ENCODE peak calls at places on chromosomes 7 and 10, in nine cellular contexts. X is hippocampal formation; T is H1; Z is RWPE1; B is SW 1271; G is HT-29; F is GM10248; W is left ventricle myocardium inferior; S is effector CD4-positive, alpha-beta T cell. L is an unnamed sample.

GRCh38 chr7:105319578-105319977 is 69.1 kb downstream of the SRPK2 start:
- DNase-seq in Z (no peak), G (no peak), S (no peak), F (no peak), W (no peak), B (no peak), T (no peak), X (no peak), L (no peak)

GRCh38 chr10:99203310-99203709 is 32.3 kb downstream of the HPSE2 start:
- DNase-seq in Z (no peak), B (no peak), X (no peak), S (no peak), F (no peak), T (no peak), G (no peak), W (no peak), L (no peak)

GRCh38 chr7:155558351-155558750 is 12.0 kb upstream of the CNPY1 start:
- DNase-seq in W (no peak), G (no peak), B (no peak), T (no peak), Z (no peak), S (no peak), X (no peak), F (no peak), L (no peak)

GRCh38 chr7:90580051-90580450 is 16.1 kb upstream of the CDK14 start:
- DNase-seq in G (no peak), B (no peak), T (no peak), X (no peak), W (no peak), S (no peak), Z (peak), F (no peak), L (no peak)

GRCh38 chr7:17234398-17235021 is 63.9 kb upstream of the AHR start:
- DNase-seq in X (peak), B (peak), Z (peak), T (no peak), W (no peak), S (peak), G (peak), F (peak), L (peak)

GRCh38 chr7:21104124-21104500 is 317.4 kb upstream of the SP8 start:
- DNase-seq in W (no peak), G (no peak), S (no peak), Z (no peak), F (no peak), T (no peak), B (no peak), X (no peak), L (no peak)

GRCh38 chr10:88557659-88558058 is 25.5 kb downstream of the RNLS start:
- DNase-seq in B (no peak), X (no peak), G (no peak), Z (peak), T (no peak), W (no peak), S (no peak), F (no peak), L (no peak)

GRCh38 chr10:99775850-99776249 is 6.6 kb upstream of the ABCC2 start:
- DNase-seq in S (no peak), T (no peak), X (no peak), B (peak), G (peak), F (no peak), W (no peak), Z (peak), L (no peak)

GRCh38 chr7:17233643-17234397 is 64.6 kb upstream of the AHR start:
- DNase-seq in X (peak), S (peak), Z (no peak), T (no peak), B (no peak), W (no peak), F (no peak), G (no peak), L (no peak)

GRCh38 chr7:81990395-81990794 is 220.5 kb upstream of the HGF start:
- DNase-seq in F (no peak), X (no peak), S (no peak), W (no peak), B (no peak), G (no peak), Z (peak), T (no peak), L (no peak)

GRCh38 chr7:8177109-8177933 is 84.6 kb downstream of the ICA1 start:
- DNase-seq in G (no peak), S (no peak), T (no peak), Z (no peak), B (no peak), X (no peak), F (peak), W (no peak), L (peak)

GRCh38 chr7:525740-526139 is 6.1 kb upstream of the PDGFA start:
- DNase-seq in X (no peak), T (no peak), Z (peak), F (no peak), G (no peak), B (no peak), W (no peak), S (no peak), L (no peak)

GRCh38 chr10:80492875-80493413 is 38.8 kb downstream of the TSPAN14 start:
- DNase-seq in B (no peak), T (no peak), G (no peak), S (no peak), W (no peak), X (no peak), Z (no peak), F (no peak), L (no peak)

GRCh38 chr7:74625446-74625845 is 32.1 kb upstream of the GTF2I start:
- DNase-seq in T (no peak), W (no peak), S (no peak), X (no peak), G (peak), F (no peak), B (peak), Z (no peak), L (peak)

GRCh38 chr10:123614888-123615287 is 51.3 kb upstream of the GPR26 start:
- DNase-seq in G (peak), Z (peak), F (peak), T (peak), X (no peak), S (peak), W (peak), B (no peak), L (peak)

GRCh38 chr10:4382811-4383210 is 443.2 kb upstream of the AKR1E2 start:
- DNase-seq in B (no peak), X (no peak), G (no peak), Z (no peak), T (no peak), F (no peak), W (no peak), S (no peak), L (no peak)

GRCh38 chr7:455110-455928 is 64.3 kb downstream of the PDGFA start:
- DNase-seq in W (peak), F (no peak), B (no peak), X (no peak), S (no peak), G (peak), T (no peak), Z (peak), L (no peak)

GRCh38 chr7:141649865-141650499 is 52.0 kb downstream of the DENND11 start:
- DNase-seq in Z (peak), T (peak), S (no peak), F (peak), X (peak), G (peak), B (peak), W (no peak), L (peak)

GRCh38 chr10:104273899-104274575 is 5.1 kb downstream of the GSTO2 start:
- DNase-seq in Z (no peak), T (no peak), F (no peak), W (no peak), B (no peak), G (no peak), X (no peak), S (no peak), L (no peak)

GRCh38 chr10:117441812-117442443 is 66.7 kb upstream of the PDZD8 start:
- DNase-seq in G (peak), W (no peak), X (peak), F (no peak), T (no peak), S (no peak), Z (peak), B (no peak), L (peak)

GRCh38 chr7:134712196-134712595 is 65.5 kb downstream of the BPGM start:
- DNase-seq in G (no peak), F (no peak), Z (no peak), W (no peak), T (no peak), X (no peak), B (no peak), S (no peak), L (no peak)

GRCh38 chr10:120963053-120963533 is 111.9 kb downstream of the WDR11 start:
- DNase-seq in W (no peak), T (no peak), F (no peak), B (no peak), G (peak), Z (peak), X (peak), S (no peak), L (no peak)

GRCh38 chr10:93718937-93719725 is 16.7 kb upstream of the FRA10AC1 start:
- DNase-seq in Z (no peak), W (peak), F (peak), S (no peak), B (no peak), T (no peak), X (no peak), G (no peak), L (no peak)

GRCh38 chr10:118034755-118035154 is 12.0 kb downstream of the RAB11FIP2 start:
- DNase-seq in B (no peak), X (no peak), S (no peak), G (no peak), W (no peak), Z (no peak), T (no peak), F (no peak), L (no peak)

GRCh38 chr7:23712368-23713284 is 2.6 kb downstream of the STK31 start:
- DNase-seq in S (no peak), Z (peak), F (peak), G (peak), X (peak), T (no peak), W (no peak), B (peak), L (peak)

GRCh38 chr10:47252093-47252780 is 47.8 kb upstream of the GDF10 start:
- DNase-seq in W (no peak), S (no peak), Z (no peak), F (no peak), B (no peak), X (no peak), T (no peak), G (no peak), L (no peak)